ENCODE peak calls at places on chromosomes 12 and 14, in four cellular contexts. E is BJ, V is left lung, I is pancreas. Y is an unnamed sample.

GRCh38 chr12:92921877-92922276 is 7.2 kb downstream of the EEA1 start:
- DNase-seq in I (no peak), V (no peak), E (no peak), Y (no peak)

GRCh38 chr12:2593045-2593444 is 201.7 kb upstream of the FKBP4 start:
- DNase-seq in E (no peak), V (no peak), I (no peak), Y (no peak)

GRCh38 chr12:122975790-122976647 is 975 bp downstream of the OGFOD2 start:
- DNase-seq in E (no peak), V (no peak), I (no peak), Y (no peak)

GRCh38 chr14:92500491-92500941 is 13.1 kb upstream of the RIN3 start:
- DNase-seq in I (no peak), E (no peak), V (no peak), Y (no peak)

GRCh38 chr14:68964300-68965093 is 14.6 kb downstream of the ACTN1 start:
- DNase-seq in E (no peak), I (no peak), V (no peak), Y (peak; percentile 9)

GRCh38 chr12:2461046-2461445 is 333.7 kb upstream of the FKBP4 start:
- DNase-seq in E (no peak), V (no peak), I (no peak), Y (no peak)

GRCh38 chr12:46131729-46132128 is 137.1 kb downstream of the SLC38A1 start:
- DNase-seq in V (no peak), E (no peak), I (no peak), Y (no peak)

GRCh38 chr14:47332099-47332498 is 343.3 kb downstream of the MDGA2 start:
- DNase-seq in I (no peak), E (no peak), V (no peak), Y (no peak)

GRCh38 chr12:46267618-46268348 is 1.1 kb downstream of the SLC38A1 start:
- DNase-seq in V (peak; percentile 78), E (no peak), I (no peak), Y (no peak)

GRCh38 chr14:42475289-42475688 is 868.6 kb downstream of the LRFN5 start:
- DNase-seq in I (no peak), E (no peak), V (no peak), Y (no peak)

GRCh38 chr12:106081606-106082005 is 57.1 kb downstream of the NUAK1 start:
- DNase-seq in E (no peak), I (no peak), V (no peak), Y (no peak)

GRCh38 chr14:45201908-45202307 is 51.1 kb downstream of the MIS18BP1 start:
- DNase-seq in V (no peak), I (no peak), E (no peak), Y (no peak)

GRCh38 chr12:120110550-120111501 is 5.7 kb downstream of the RAB35 start:
- DNase-seq in E (no peak), V (peak; percentile 94), I (no peak), Y (peak; percentile 48)

GRCh38 chr14:22305563-22306127 is 283.4 kb downstream of the DAD1 start:
- DNase-seq in V (no peak), E (no peak), I (no peak), Y (no peak)

GRCh38 chr12:101051901-101052550 is 158.0 kb downstream of the SLC5A8 start:
- DNase-seq in V (no peak), E (peak; percentile 67), I (peak; percentile 57), Y (no peak)

GRCh38 chr14:73754911-73755360 is 40.8 kb upstream of the PNMA1 start:
- DNase-seq in V (no peak), E (no peak), I (no peak), Y (peak; percentile 44)

GRCh38 chr14:91732859-91733477 is 1.1 kb upstream of the CATSPERB start:
- DNase-seq in V (no peak), E (peak; percentile 4), I (no peak), Y (no peak)

GRCh38 chr12:57454566-57455373 is at the start of gene INHBE:
- DNase-seq in I (peak; percentile 79), E (peak; percentile 57), V (no peak), Y (no peak)

GRCh38 chr14:75268638-75269550 is 9.7 kb upstream of the FOS start:
- DNase-seq in I (peak; percentile 43), V (no peak), E (no peak), Y (no peak)

GRCh38 chr12:132807295-132808222 is 21.1 kb downstream of the GOLGA3 start:
- DNase-seq in I (no peak), E (no peak), V (peak; percentile 42), Y (no peak)

GRCh38 chr12:114400925-114401324 is 5.0 kb downstream of the TBX5 start:
- DNase-seq in V (no peak), I (no peak), E (no peak), Y (peak; percentile 46)

GRCh38 chr12:47391566-47391965 is 311.8 kb upstream of the AMIGO2 start:
- DNase-seq in I (no peak), E (no peak), V (no peak), Y (no peak)

GRCh38 chr12:55829967-55830600 is 697 bp upstream of the DNAJC14 start:
- DNase-seq in E (no peak), V (peak; percentile 88), I (peak; percentile 74), Y (peak; percentile 44)

GRCh38 chr12:29644536-29645162 is 139.1 kb downstream of the TMTC1 start:
- DNase-seq in V (no peak), I (no peak), E (no peak), Y (no peak)

GRCh38 chr14:41662780-41663477 is 56.3 kb downstream of the LRFN5 start:
- DNase-seq in V (no peak), I (no peak), E (no peak), Y (no peak)

GRCh38 chr12:70590051-70590450 is 47.2 kb downstream of the PTPRB start:
- DNase-seq in I (peak; percentile 66), V (no peak), E (no peak), Y (peak; percentile 70)

GRCh38 chr12:12786716-12787601 is 1.5 kb downstream of the APOLD1 start:
- DNase-seq in E (no peak), V (peak; percentile 96), I (peak; percentile 87), Y (peak; percentile 85)

GRCh38 chr12:127550271-127550670 is 716.7 kb upstream of the TMEM132C start:
- DNase-seq in V (no peak), E (peak; percentile 57), I (no peak), Y (no peak)

GRCh38 chr14:22622220-22622619 is 21.9 kb downstream of the OR6J1 start:
- DNase-seq in V (no peak), I (no peak), E (no peak), Y (no peak)

GRCh38 chr12:3129301-3130052 is 52.3 kb downstream of the TSPAN9 start:
- DNase-seq in E (no peak), I (no peak), V (no peak), Y (no peak)

GRCh38 chr12:131002271-131002670 is 48.6 kb downstream of the ADGRD1 start:
- DNase-seq in E (no peak), V (no peak), I (no peak), Y (no peak)

GRCh38 chr14:47485421-47485820 is 190.0 kb downstream of the MDGA2 start:
- DNase-seq in V (no peak), I (no peak), E (no peak), Y (no peak)

GRCh38 chr12:98939350-98939749 is 294.3 kb downstream of the APAF1 start:
- DNase-seq in V (no peak), I (no peak), E (peak; percentile 0), Y (no peak)
- TF ChIP-seq CTCF in V (peak; percentile 28), I (no peak), E (peak; percentile 58), Y (peak; percentile 47)

DNA sequence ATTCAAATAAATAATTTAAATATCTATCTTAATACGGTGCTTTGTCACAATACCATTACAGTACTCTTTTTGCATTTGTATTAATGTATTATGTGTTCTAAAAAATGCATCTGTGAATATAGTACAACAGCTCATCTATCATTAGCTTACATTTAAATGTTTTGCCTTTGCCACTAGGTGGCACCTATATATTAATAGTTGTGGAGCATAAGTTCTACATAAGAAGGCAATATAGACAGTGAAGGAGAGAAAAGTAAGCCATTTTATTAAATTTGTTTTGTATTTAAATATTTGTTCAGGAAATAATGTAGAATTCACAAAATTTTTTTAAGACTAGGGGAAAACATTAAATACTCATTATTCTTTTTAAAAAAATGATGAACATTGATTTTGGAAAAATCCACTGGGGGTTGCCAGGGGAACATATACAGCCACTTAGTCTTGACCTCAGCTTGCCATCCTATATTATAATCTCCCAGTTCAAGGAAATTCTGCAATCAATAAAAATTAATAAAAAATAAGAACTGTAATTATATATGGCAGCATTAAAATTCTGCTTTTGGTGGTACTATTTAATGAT is 9.8 kb downstream of the CCER1 start:
- DNase-seq in E (no peak), I (no peak), V (no peak), Y (no peak)
- TF ChIP-seq CTCF in E (peak; percentile 39), I (no peak), V (peak; percentile 42), Y (peak; percentile 55)

GRCh38 chr14:99564903-99565259 is 39.1 kb downstream of the CCDC85C start:
- DNase-seq in V (no peak), I (no peak), E (no peak), Y (no peak)

GRCh38 chr14:99563749-99564129 is 40.3 kb downstream of the CCDC85C start:
- DNase-seq in I (no peak), V (no peak), E (no peak), Y (no peak)

GRCh38 chr14:99564256-99564902 is 39.6 kb downstream of the CCDC85C start:
- DNase-seq in I (peak; percentile 57), V (no peak), E (no peak), Y (peak; percentile 55)

GRCh38 chr14:99561827-99562226 is 42.2 kb downstream of the CCDC85C start:
- DNase-seq in I (peak; percentile 57), E (no peak), V (no peak), Y (no peak)

GRCh38 chr14:99562848-99563748 is 40.9 kb downstream of the CCDC85C start:
- DNase-seq in V (peak; percentile 91), E (no peak), I (peak; percentile 94), Y (peak; percentile 79)
- TF ChIP-seq CTCF in V (no peak), E (peak; percentile 20), I (peak; percentile 10), Y (peak; percentile 48)

GRCh38 chr14:56528927-56529326 is 50.7 kb upstream of the TMEM260 start:
- DNase-seq in V (no peak), E (no peak), I (no peak), Y (no peak)
- TF ChIP-seq CTCF in V (no peak), E (no peak), I (no peak), Y (no peak)

DNA sequence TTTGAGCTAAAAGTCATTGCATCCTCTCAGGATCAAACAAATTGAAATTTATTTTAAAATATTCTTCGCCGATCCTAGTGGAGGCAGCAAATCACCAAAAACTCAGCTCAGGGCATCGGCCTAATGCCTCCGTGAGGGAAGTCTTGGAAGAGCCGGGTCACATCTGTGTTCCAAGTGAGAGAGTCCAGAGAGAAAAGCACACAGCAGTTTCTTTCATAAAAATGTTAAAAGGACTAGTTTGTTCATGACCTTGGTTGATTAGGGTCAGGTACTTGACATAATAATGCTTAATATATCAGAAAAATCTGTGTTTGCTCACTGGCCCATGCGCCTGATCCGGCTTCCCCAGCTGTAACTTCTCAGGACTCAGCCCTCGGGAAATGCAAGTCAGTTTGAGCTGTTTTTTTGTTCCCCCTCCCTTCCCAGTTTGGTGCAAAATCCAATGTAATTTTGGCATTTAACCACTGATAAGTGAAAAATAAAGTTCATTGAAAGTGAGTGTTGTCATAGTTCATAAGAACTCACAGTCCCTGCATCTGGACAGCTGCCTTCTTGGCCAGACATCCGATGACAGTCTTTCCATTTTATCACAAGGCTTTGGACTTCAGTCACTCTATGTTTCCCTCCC is 161.7 kb downstream of the CAND1 start:
- DNase-seq in V (no peak), I (peak; percentile 29), E (no peak), Y (peak; percentile 41)
- TF ChIP-seq CTCF in V (no peak), I (no peak), E (peak; percentile 20), Y (peak; percentile 46)